ENCODE peak calls at places on chromosomes 4 and X, in six cellular contexts. One of them, this sample, is unnamed.

GRCh38 chr4:95963456-95963855 is 123.6 kb downstream of the PDHA2 start:
- DNase-seq in A549: no peak
- DNase-seq in endothelial cell of umbilical vein: no peak
- DNase-seq in HepG2: no peak
- DNase-seq in K562: no peak
- DNase-seq in GM12878: no peak
- DNase-seq in this sample: no peak

GRCh38 chr4:176380352-176381157 is 60.8 kb downstream of the SPCS3 start:
- DNase-seq in GM12878: no peak
- DNase-seq in endothelial cell of umbilical vein: no peak
- DNase-seq in HepG2: no peak
- DNase-seq in K562: no peak
- DNase-seq in A549: no peak
- DNase-seq in this sample: no peak

GRCh38 chrX:148500428-148501120 is at the start of gene AFF2:
- DNase-seq in A549: peak; percentile 2
- DNase-seq in GM12878: no peak
- DNase-seq in endothelial cell of umbilical vein: peak; percentile 11
- DNase-seq in K562: no peak
- DNase-seq in HepG2: no peak
- DNase-seq in this sample: peak; percentile 79

GRCh38 chrX:48905090-48905790 is 6.2 kb downstream of the SLC35A2 start:
- DNase-seq in K562: no peak
- DNase-seq in A549: no peak
- DNase-seq in HepG2: no peak
- DNase-seq in endothelial cell of umbilical vein: no peak
- DNase-seq in GM12878: no peak
- DNase-seq in this sample: no peak

GRCh38 chrX:24513416-24513815 is 48.3 kb downstream of the PDK3 start:
- DNase-seq in endothelial cell of umbilical vein: no peak
- DNase-seq in K562: no peak
- DNase-seq in HepG2: no peak
- DNase-seq in A549: no peak
- DNase-seq in GM12878: peak; percentile 63
- DNase-seq in this sample: no peak

GRCh38 chr4:27714073-27714472 is 853.4 kb downstream of the STIM2 start:
- DNase-seq in HepG2: no peak
- DNase-seq in A549: no peak
- DNase-seq in K562: no peak
- DNase-seq in endothelial cell of umbilical vein: no peak
- DNase-seq in GM12878: no peak
- DNase-seq in this sample: no peak

GRCh38 chr4:117085185-117085701 is at the start of gene TRAM1L1:
- DNase-seq in GM12878: no peak
- DNase-seq in A549: peak; percentile 26
- DNase-seq in endothelial cell of umbilical vein: peak; percentile 65
- DNase-seq in HepG2: peak; percentile 30
- DNase-seq in K562: peak; percentile 56
- DNase-seq in this sample: no peak

GRCh38 chrX:37796805-37797204 is 16.9 kb downstream of the CYBB start:
- DNase-seq in K562: no peak
- DNase-seq in HepG2: no peak
- DNase-seq in GM12878: no peak
- DNase-seq in A549: no peak
- DNase-seq in endothelial cell of umbilical vein: no peak
- DNase-seq in this sample: peak; percentile 88

GRCh38 chrX:54043696-54044125 is 562 bp downstream of the PHF8 start:
- DNase-seq in HepG2: no peak
- DNase-seq in K562: peak; percentile 47
- DNase-seq in GM12878: no peak
- DNase-seq in A549: no peak
- DNase-seq in endothelial cell of umbilical vein: no peak
- DNase-seq in this sample: peak; percentile 58

GRCh38 chrX:9510366-9510765 is 45.5 kb downstream of the TBL1X start:
- DNase-seq in GM12878: no peak
- DNase-seq in HepG2: no peak
- DNase-seq in endothelial cell of umbilical vein: no peak
- DNase-seq in K562: no peak
- DNase-seq in A549: no peak
- DNase-seq in this sample: no peak

GRCh38 chr4:159146007-159146330 is 43.1 kb downstream of the RAPGEF2 start:
- DNase-seq in endothelial cell of umbilical vein: peak; percentile 43
- DNase-seq in A549: no peak
- DNase-seq in GM12878: no peak
- DNase-seq in K562: no peak
- DNase-seq in HepG2: no peak
- DNase-seq in this sample: no peak

GRCh38 chrX:13659057-13659456 is 6.1 kb downstream of the TCEANC start:
- DNase-seq in GM12878: no peak
- DNase-seq in A549: peak; percentile 17
- DNase-seq in endothelial cell of umbilical vein: no peak
- DNase-seq in K562: no peak
- DNase-seq in HepG2: peak; percentile 8
- DNase-seq in this sample: peak; percentile 82

GRCh38 chr4:32994956-32995849 is 2275.0 kb downstream of the PCDH7 start:
- DNase-seq in endothelial cell of umbilical vein: no peak
- DNase-seq in K562: no peak
- DNase-seq in GM12878: no peak
- DNase-seq in A549: no peak
- DNase-seq in HepG2: no peak
- DNase-seq in this sample: no peak

GRCh38 chrX:24259544-24260240 is 54.2 kb downstream of the SUPT20HL2 start:
- DNase-seq in endothelial cell of umbilical vein: peak; percentile 32
- DNase-seq in A549: peak; percentile 43
- DNase-seq in GM12878: no peak
- DNase-seq in K562: peak; percentile 68
- DNase-seq in HepG2: peak; percentile 56
- DNase-seq in this sample: peak; percentile 73

DNA sequence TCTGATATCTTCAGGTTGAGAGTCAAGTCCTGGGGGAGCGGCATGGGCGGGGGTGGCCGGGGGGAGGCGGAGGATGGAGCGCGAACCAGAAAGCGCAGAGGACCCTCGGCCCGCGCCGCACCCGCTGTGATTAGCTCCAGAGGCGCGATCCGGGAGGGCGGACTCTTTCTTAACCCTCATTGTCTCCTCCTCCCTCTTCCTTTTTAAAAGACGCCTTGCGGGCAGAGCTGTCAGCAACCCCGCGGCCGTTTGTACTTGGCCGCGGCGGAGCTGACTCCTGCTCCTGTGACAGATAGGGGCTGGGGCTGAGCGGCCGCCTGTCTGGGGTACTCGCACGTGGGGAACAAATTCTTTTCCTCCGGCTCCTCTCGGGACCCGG is at the start of gene SHISA3:
- DNase-seq in HepG2: no peak
- DNase-seq in endothelial cell of umbilical vein: peak; percentile 45
- DNase-seq in K562: no peak
- DNase-seq in GM12878: no peak
- DNase-seq in A549: peak; percentile 4
- DNase-seq in this sample: peak; percentile 69
- TF ChIP-seq MYC in HepG2: no peak
- TF ChIP-seq MYC in endothelial cell of umbilical vein: no peak
- TF ChIP-seq MYC in K562: no peak
- TF ChIP-seq MYC in GM12878: no peak
- TF ChIP-seq MYC in A549: no peak
- TF ChIP-seq MYC in this sample: no peak

GRCh38 chr4:169238445-169238844 is 32.3 kb downstream of the SH3RF1 start:
- DNase-seq in GM12878: no peak
- DNase-seq in endothelial cell of umbilical vein: peak; percentile 67
- DNase-seq in HepG2: no peak
- DNase-seq in K562: no peak
- DNase-seq in A549: no peak
- DNase-seq in this sample: no peak
- TF ChIP-seq MYC in GM12878: no peak
- TF ChIP-seq MYC in endothelial cell of umbilical vein: no peak
- TF ChIP-seq MYC in HepG2: no peak
- TF ChIP-seq MYC in K562: no peak
- TF ChIP-seq MYC in A549: no peak
- TF ChIP-seq MYC in this sample: no peak

GRCh38 chr4:37475776-37476175 is 210.4 kb downstream of the RELL1 start:
- DNase-seq in A549: no peak
- DNase-seq in HepG2: no peak
- DNase-seq in GM12878: no peak
- DNase-seq in endothelial cell of umbilical vein: no peak
- DNase-seq in K562: no peak
- DNase-seq in this sample: no peak
- TF ChIP-seq MYC in A549: no peak
- TF ChIP-seq MYC in HepG2: no peak
- TF ChIP-seq MYC in GM12878: no peak
- TF ChIP-seq MYC in endothelial cell of umbilical vein: no peak
- TF ChIP-seq MYC in K562: no peak
- TF ChIP-seq MYC in this sample: no peak

DNA sequence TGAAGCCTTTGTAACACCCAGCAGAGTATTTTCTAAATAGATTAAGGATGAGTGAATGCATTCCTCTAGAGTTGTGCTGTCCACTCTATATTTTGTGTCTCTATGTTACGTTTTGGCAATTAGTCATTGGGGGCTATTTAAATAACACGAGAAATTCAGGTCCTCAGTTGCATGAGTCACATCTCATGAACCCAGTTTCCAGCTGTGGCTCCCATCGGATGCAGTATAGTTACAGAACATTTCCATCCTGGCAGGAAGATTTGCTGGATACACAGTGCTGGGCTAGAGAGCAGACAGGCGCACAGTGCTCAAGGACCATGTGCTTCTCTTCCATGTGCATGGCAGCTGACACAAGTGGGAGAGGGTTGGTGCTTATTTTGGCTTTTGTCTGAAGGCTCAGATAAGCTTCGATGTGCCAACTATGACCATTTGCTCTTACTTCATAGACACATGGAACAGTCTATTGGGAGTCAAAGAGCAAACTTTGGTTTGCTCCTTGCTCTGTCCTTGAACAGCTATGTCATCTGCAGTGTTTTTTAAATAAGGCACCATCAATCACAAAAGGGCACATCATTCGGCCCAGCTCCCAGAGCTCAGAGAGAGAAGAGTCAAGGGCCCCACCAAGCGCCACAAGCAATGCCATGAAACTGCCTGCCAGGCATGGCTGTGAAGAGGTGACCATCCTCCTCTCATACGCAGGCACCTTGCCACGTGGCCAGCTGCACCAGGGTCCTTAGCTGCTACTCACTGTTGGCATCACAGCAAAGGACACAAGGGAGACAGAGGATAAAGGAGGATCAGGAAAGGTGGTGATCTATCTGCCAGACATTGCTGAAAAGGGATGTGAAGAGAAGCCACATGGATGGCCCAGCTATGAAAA is 8.1 kb upstream of the STS start:
- DNase-seq in GM12878: no peak
- DNase-seq in HepG2: no peak
- DNase-seq in A549: no peak
- DNase-seq in K562: no peak
- DNase-seq in endothelial cell of umbilical vein: no peak
- DNase-seq in this sample: no peak
- TF ChIP-seq MYC in GM12878: no peak
- TF ChIP-seq MYC in HepG2: no peak
- TF ChIP-seq MYC in A549: no peak
- TF ChIP-seq MYC in K562: no peak
- TF ChIP-seq MYC in endothelial cell of umbilical vein: no peak
- TF ChIP-seq MYC in this sample: no peak

GRCh38 chr4:74123065-74123728 is 24.2 kb upstream of the CXCL2 start:
- DNase-seq in GM12878: no peak
- DNase-seq in A549: no peak
- DNase-seq in HepG2: peak; percentile 47
- DNase-seq in endothelial cell of umbilical vein: no peak
- DNase-seq in K562: no peak
- DNase-seq in this sample: peak; percentile 89
- TF ChIP-seq MYC in GM12878: no peak
- TF ChIP-seq MYC in A549: no peak
- TF ChIP-seq MYC in HepG2: no peak
- TF ChIP-seq MYC in endothelial cell of umbilical vein: no peak
- TF ChIP-seq MYC in K562: no peak
- TF ChIP-seq MYC in this sample: no peak